ENCODE peak calls at places on chromosomes 16 and 17, in seven cellular contexts. U is cardiac muscle cell, C is transverse colon, O is stomach, S is heart right ventricle, K is tibial artery, D is A549. N is an unnamed sample.

GRCh38 chr16:21256636-21257035 is 21.5 kb downstream of the CRYM start:
- DNase-seq in U (no peak), C (no peak), O (no peak), S (no peak), K (no peak), D (no peak), N (no peak)

GRCh38 chr16:74252329-74252728 is 44.3 kb upstream of the PSMD7 start:
- DNase-seq in U (no peak), C (no peak), O (no peak), S (no peak), K (no peak), D (no peak), N (no peak)

GRCh38 chr16:12900599-12901203 is 697 bp upstream of the SHISA9 start:
- DNase-seq in U (no peak), C (no peak), O (no peak), S (no peak), K (no peak), D (no peak), N (no peak)

GRCh38 chr17:26731005-26731921 is 562.7 kb upstream of the WSB1 start:
- DNase-seq in U (no peak), C (no peak), O (no peak), S (no peak), K (no peak), D (no peak), N (no peak)

GRCh38 chr16:70694088-70694487 is 8.2 kb upstream of the MTSS2 start:
- DNase-seq in U (no peak), C (peak), O (no peak), S (no peak), K (no peak), D (peak), N (no peak)

GRCh38 chr17:76202516-76202915 is 37.8 kb downstream of the RNF157 start:
- DNase-seq in U (no peak), C (no peak), O (no peak), S (no peak), K (no peak), D (no peak), N (no peak)

GRCh38 chr17:39695089-39695474 is 4.8 kb upstream of the ERBB2 start:
- DNase-seq in U (no peak), C (no peak), O (no peak), S (no peak), K (no peak), D (no peak), N (no peak)

GRCh38 chr17:52035336-52035915 is 123.1 kb downstream of the CA10 start:
- DNase-seq in U (no peak), C (no peak), O (no peak), S (no peak), K (no peak), D (no peak), N (no peak)

GRCh38 chr16:3021449-3022207 is 1.5 kb downstream of the TNFRSF12A start:
- DNase-seq in U (peak), C (peak), O (peak), S (peak), K (peak), D (peak), N (peak)

GRCh38 chr17:66715745-66716156 is 119.2 kb upstream of the CACNG5 start:
- DNase-seq in U (peak), C (no peak), O (no peak), S (no peak), K (no peak), D (peak), N (no peak)

GRCh38 chr16:1043831-1044514 is 28.6 kb upstream of the SSTR5 start:
- DNase-seq in U (no peak), C (no peak), O (no peak), S (no peak), K (no peak), D (no peak), N (no peak)

GRCh38 chr17:40317345-40317873 is 8.4 kb downstream of the RARA start:
- DNase-seq in U (peak), C (peak), O (peak), S (no peak), K (peak), D (peak), N (no peak)

GRCh38 chr17:74394977-74395376 is 27.7 kb downstream of the GPR142 start:
- DNase-seq in U (no peak), C (peak), O (peak), S (no peak), K (no peak), D (peak), N (no peak)

GRCh38 chr17:20852541-20853370 is 190.1 kb downstream of the USP22 start:
- DNase-seq in U (peak), C (peak), O (no peak), S (peak), K (peak), D (peak), N (no peak)

GRCh38 chr17:74870512-74870911 is 2.3 kb downstream of the FDXR start:
- DNase-seq in U (no peak), C (no peak), O (no peak), S (no peak), K (no peak), D (no peak), N (no peak)

DNA sequence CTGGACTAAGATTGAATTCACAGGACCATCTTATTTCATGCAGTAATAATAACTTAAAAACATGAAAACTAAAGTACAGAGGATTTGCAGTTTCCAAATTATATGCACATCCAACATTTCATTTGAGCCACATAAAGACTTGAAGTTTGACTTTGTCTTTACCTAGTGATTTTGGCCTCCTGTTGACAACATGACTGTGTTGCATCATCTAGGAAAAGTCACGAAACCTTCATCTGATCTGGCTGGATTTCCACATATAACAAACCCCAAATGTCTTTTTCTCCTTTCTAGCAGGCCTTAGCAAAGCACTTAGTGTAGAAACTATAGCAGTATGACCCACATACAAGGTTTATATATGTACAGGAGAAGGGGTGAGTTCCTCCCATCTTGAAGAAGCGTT is 406.5 kb upstream of the CDH5 start:
- DNase-seq in U (no peak), C (no peak), O (no peak), S (no peak), K (no peak), D (no peak), N (no peak)
- H3K4me3 ChIP-seq in U (no peak), C (no peak), O (no peak), S (no peak), K (no peak), D (no peak), N (no peak)

GRCh38 chr17:550041-550398 is 164.6 kb downstream of the VPS53 start:
- DNase-seq in U (no peak), C (no peak), O (no peak), S (no peak), K (no peak), D (peak), N (no peak)

GRCh38 chr17:546456-546855 is 168.2 kb downstream of the VPS53 start:
- DNase-seq in U (no peak), C (no peak), O (no peak), S (no peak), K (no peak), D (no peak), N (no peak)

GRCh38 chr17:545156-545555 is 169.5 kb downstream of the VPS53 start:
- DNase-seq in U (no peak), C (no peak), O (no peak), S (no peak), K (no peak), D (no peak), N (no peak)

GRCh38 chr17:549197-550040 is 165.2 kb downstream of the VPS53 start:
- DNase-seq in U (peak), C (no peak), O (no peak), S (no peak), K (no peak), D (no peak), N (no peak)

GRCh38 chr17:550776-551175 is 163.9 kb downstream of the VPS53 start:
- DNase-seq in U (no peak), C (no peak), O (no peak), S (no peak), K (no peak), D (no peak), N (no peak)
- H3K27ac ChIP-seq in U (no peak), C (no peak), O (no peak), S (no peak), K (peak), D (no peak), N (no peak)

GRCh38 chr17:33447090-33447489 is 154.0 kb upstream of the ASIC2 start:
- DNase-seq in U (no peak), C (no peak), O (no peak), S (no peak), K (no peak), D (no peak), N (no peak)

GRCh38 chr17:33457477-33457876 is 164.4 kb upstream of the ASIC2 start:
- DNase-seq in U (no peak), C (no peak), O (no peak), S (no peak), K (no peak), D (no peak), N (no peak)

GRCh38 chr17:33451221-33451620 is 158.1 kb upstream of the ASIC2 start:
- DNase-seq in U (no peak), C (no peak), O (no peak), S (no peak), K (no peak), D (no peak), N (no peak)

GRCh38 chr17:33452797-33453196 is 159.7 kb upstream of the ASIC2 start:
- DNase-seq in U (no peak), C (no peak), O (no peak), S (no peak), K (no peak), D (no peak), N (no peak)
- H3K4me3 ChIP-seq in U (no peak), C (no peak), O (no peak), S (no peak), K (no peak), D (no peak), N (no peak)

GRCh38 chr17:3892095-3892998 is 506 bp downstream of the CAMKK1 start:
- DNase-seq in U (peak), C (peak), O (peak), S (peak), K (peak), D (peak), N (peak)
- H3K27ac ChIP-seq in U (no peak), C (peak), O (peak), S (peak), K (peak), D (peak), N (peak)

GRCh38 chr16:10817514-10817913 is 1.1 kb downstream of the TVP23A start:
- DNase-seq in U (no peak), C (no peak), O (no peak), S (no peak), K (no peak), D (no peak), N (no peak)
- H3K4me3 ChIP-seq in U (no peak), C (no peak), O (no peak), S (no peak), K (no peak), D (no peak), N (no peak)